ENCODE peak calls at places on chromosome 2, in seven cellular contexts. F is astrocyte of the spinal cord, D is Peyer's patch, A is IMR-90, X is fibroblast of pulmonary artery, I is fibroblast of the aortic adventitia, K is BJ. V is an unnamed sample.

GRCh38 chr2:61017003-61017555 is 441 bp upstream of the PEX13 start:
- DNase-seq in F (peak), D (peak), A (peak), X (peak), I (peak), K (no peak), V (peak)

GRCh38 chr2:204900910-204901309 is 355.6 kb downstream of the PARD3B start:
- DNase-seq in F (no peak), D (no peak), A (peak), X (peak), I (no peak), K (no peak), V (no peak)

GRCh38 chr2:224849264-224849663 is 133.1 kb upstream of the CCDC195 start:
- DNase-seq in F (no peak), D (no peak), A (no peak), X (peak), I (no peak), K (no peak), V (peak)

GRCh38 chr2:16018277-16019059 is 78.1 kb downstream of the MYCN start:
- DNase-seq in F (no peak), D (no peak), A (no peak), X (no peak), I (no peak), K (no peak), V (no peak)

GRCh38 chr2:54572262-54572635 is 116.1 kb downstream of the SPTBN1 start:
- DNase-seq in F (peak), D (no peak), A (peak), X (peak), I (peak), K (peak), V (peak)

GRCh38 chr2:13652531-13653313 is 936.0 kb downstream of the TRIB2 start:
- DNase-seq in F (peak), D (no peak), A (peak), X (peak), I (no peak), K (no peak), V (peak)

GRCh38 chr2:70381235-70381634 is 79.4 kb upstream of the FAM136A start:
- DNase-seq in F (no peak), D (no peak), A (peak), X (no peak), I (no peak), K (no peak), V (no peak)

GRCh38 chr2:2014251-2014761 is 270.0 kb upstream of the PXDN start:
- DNase-seq in F (peak), D (no peak), A (no peak), X (peak), I (peak), K (no peak), V (peak)

GRCh38 chr2:164875334-164876205 is 33.9 kb upstream of the COBLL1 start:
- DNase-seq in F (no peak), D (no peak), A (no peak), X (no peak), I (no peak), K (no peak), V (no peak)

GRCh38 chr2:157857881-157858280 is 18.2 kb downstream of the ACVR1 start:
- DNase-seq in F (peak), D (no peak), A (peak), X (no peak), I (peak), K (no peak), V (no peak)

GRCh38 chr2:127187081-127187775 is 32.9 kb downstream of the CYP27C1 start:
- DNase-seq in F (no peak), D (no peak), A (no peak), X (no peak), I (no peak), K (no peak), V (no peak)

GRCh38 chr2:69118609-69119008 is 105.6 kb downstream of the ANTXR1 start:
- DNase-seq in F (peak), D (no peak), A (peak), X (no peak), I (peak), K (no peak), V (peak)

GRCh38 chr2:222707689-222708273 is 36.3 kb downstream of the MOGAT1 start:
- DNase-seq in F (peak), D (no peak), A (peak), X (peak), I (peak), K (no peak), V (no peak)

GRCh38 chr2:187527262-187527661 is 27.0 kb downstream of the TFPI start:
- DNase-seq in F (peak), D (no peak), A (peak), X (peak), I (peak), K (peak), V (peak)

GRCh38 chr2:223585691-223586090 is 16.5 kb downstream of the SCG2 start:
- DNase-seq in F (peak), D (no peak), A (peak), X (peak), I (peak), K (no peak), V (peak)

GRCh38 chr2:127622561-127623387 is 23.2 kb upstream of the GPR17 start:
- DNase-seq in F (no peak), D (peak), A (no peak), X (no peak), I (no peak), K (no peak), V (no peak)

GRCh38 chr2:37472959-37473358 is 128.5 kb downstream of the QPCT start:
- DNase-seq in F (peak), D (no peak), A (peak), X (peak), I (peak), K (no peak), V (peak)

GRCh38 chr2:230737791-230738226 is 25.2 kb downstream of the CAB39 start:
- DNase-seq in F (no peak), D (no peak), A (no peak), X (peak), I (peak), K (no peak), V (no peak)

GRCh38 chr2:89844221-89844943 is 1152.9 kb downstream of the RPIA start:
- DNase-seq in F (no peak), D (peak), A (no peak), X (no peak), I (no peak), K (no peak), V (no peak)

GRCh38 chr2:89837962-89838625 is 1146.6 kb downstream of the RPIA start:
- DNase-seq in F (peak), D (no peak), A (no peak), X (peak), I (no peak), K (no peak), V (peak)

GRCh38 chr2:89845532-89845931 is 1154.1 kb downstream of the RPIA start:
- DNase-seq in F (no peak), D (no peak), A (no peak), X (no peak), I (no peak), K (no peak), V (no peak)

GRCh38 chr2:89841476-89841840 is 1150.0 kb downstream of the RPIA start:
- DNase-seq in F (no peak), D (no peak), A (no peak), X (no peak), I (no peak), K (no peak), V (no peak)

DNA sequence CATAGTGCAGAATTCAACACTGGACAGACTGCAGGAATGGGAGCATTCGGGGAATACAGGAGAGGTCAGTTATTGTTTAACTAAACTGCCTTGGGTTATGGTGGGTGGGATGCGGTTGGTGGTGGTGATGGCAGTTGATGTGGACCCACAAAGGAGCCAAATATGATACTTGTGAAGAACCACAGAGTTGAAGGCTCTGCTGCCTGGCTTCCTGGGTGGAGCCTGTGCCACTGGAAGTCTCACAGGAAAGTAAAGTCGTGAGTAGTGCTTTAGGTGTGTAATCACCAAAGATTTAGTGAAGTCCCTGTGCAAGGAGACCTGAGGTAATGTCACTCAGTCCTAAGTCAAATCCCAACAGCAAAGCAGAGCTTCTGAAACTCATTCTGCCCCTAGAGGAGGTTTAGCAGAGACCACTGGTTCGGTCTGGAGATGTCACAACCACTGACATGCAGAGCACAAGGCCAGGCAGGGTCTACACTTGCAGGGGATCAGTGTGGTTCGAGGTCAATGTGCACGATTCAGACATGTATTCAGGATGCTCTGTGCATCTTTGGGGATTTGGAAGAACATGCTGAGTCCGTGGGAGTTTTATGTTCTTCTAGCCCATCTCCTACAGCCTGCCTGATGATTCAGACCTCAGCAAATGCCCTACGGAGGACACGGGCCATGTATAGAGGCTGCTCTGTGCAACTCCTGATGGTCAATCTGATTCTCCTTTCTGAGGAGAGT is 1150.9 kb downstream of the RPIA start:
- DNase-seq in F (no peak), D (no peak), A (no peak), X (no peak), I (no peak), K (no peak), V (no peak)
- H3K4me3 ChIP-seq in F (no peak), D (no peak), A (no peak), X (no peak), I (no peak), K (no peak), V (no peak)

GRCh38 chr2:191165190-191165643 is 14.4 kb upstream of the STAT4 start:
- DNase-seq in F (peak), D (peak), A (peak), X (peak), I (peak), K (peak), V (peak)
- TF ChIP-seq CTCF in F (peak), D (peak), A (peak), X (peak), I (peak), K (peak), V (peak)

DNA sequence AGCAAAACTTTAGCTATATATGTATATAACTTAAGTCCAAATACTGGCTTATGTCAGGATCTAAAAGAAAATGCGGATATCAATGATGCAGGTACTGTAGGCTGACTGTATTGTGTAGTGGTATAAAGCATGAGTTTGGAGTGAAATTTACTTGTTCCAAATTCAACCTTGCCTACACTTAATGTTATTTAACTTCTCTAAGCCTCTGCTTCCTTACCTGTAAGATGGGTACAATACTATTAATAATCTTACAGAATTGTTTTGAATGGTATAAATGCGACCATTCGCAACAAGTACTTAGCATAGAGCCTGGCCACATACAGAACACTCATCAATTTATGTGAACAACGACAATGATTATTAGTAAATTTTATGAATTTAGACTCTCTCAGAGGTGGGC is 62.4 kb downstream of the SPRED2 start:
- DNase-seq in F (no peak), D (no peak), A (no peak), X (no peak), I (no peak), K (no peak), V (no peak)
- H3K4me3 ChIP-seq in F (no peak), D (no peak), A (no peak), X (no peak), I (no peak), K (no peak), V (no peak)

GRCh38 chr2:169089182-169089581 is 19.8 kb downstream of the DHRS9 start:
- DNase-seq in F (no peak), D (no peak), A (no peak), X (no peak), I (no peak), K (no peak), V (no peak)
- TF ChIP-seq CTCF in F (no peak), D (no peak), A (no peak), X (no peak), I (no peak), K (no peak), V (no peak)

DNA sequence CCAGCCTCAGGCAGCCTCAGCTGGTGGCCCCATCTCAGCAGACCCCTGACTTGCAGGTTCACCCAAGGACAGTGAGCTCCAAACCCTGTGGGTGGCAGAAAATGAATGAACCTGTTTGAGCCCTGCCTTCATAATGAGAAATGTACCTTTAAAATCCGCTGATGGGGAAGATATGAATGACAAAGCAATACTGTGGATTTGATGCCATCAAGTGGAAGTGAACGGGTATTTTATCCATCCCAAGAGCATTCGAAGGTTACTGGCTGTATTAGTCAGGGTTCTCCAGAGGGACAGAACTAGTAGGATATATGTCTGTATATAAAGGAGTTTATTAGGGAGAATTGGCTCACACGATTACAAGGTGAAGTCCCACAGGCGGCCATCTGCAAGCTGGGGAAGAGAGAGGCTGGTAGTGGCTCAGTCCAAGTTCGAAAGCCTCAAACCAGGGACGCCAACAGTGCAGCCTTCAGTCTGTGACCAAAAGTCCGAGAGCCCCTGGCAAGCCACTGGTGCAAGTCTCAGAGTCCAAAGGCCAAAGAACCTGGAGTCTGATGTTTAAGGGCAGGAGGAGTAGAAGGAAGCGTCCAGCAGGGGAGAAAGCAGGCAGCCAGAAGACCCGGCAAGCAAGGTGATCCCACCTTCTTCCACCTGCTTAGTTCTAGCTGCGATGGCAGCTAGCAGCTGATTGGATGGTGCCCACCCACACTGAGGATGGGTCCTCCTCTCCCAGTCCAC is 32.1 kb downstream of the TOGARAM2 start:
- DNase-seq in F (peak), D (no peak), A (peak), X (no peak), I (peak), K (no peak), V (peak)
- H3K4me3 ChIP-seq in F (no peak), D (no peak), A (no peak), X (no peak), I (no peak), K (no peak), V (no peak)

GRCh38 chr2:182301093-182301492 is 125.7 kb downstream of the PDE1A start:
- DNase-seq in F (peak), D (no peak), A (no peak), X (peak), I (peak), K (no peak), V (peak)
- TF ChIP-seq CTCF in F (no peak), D (no peak), A (peak), X (peak), I (no peak), K (no peak), V (peak)

DNA sequence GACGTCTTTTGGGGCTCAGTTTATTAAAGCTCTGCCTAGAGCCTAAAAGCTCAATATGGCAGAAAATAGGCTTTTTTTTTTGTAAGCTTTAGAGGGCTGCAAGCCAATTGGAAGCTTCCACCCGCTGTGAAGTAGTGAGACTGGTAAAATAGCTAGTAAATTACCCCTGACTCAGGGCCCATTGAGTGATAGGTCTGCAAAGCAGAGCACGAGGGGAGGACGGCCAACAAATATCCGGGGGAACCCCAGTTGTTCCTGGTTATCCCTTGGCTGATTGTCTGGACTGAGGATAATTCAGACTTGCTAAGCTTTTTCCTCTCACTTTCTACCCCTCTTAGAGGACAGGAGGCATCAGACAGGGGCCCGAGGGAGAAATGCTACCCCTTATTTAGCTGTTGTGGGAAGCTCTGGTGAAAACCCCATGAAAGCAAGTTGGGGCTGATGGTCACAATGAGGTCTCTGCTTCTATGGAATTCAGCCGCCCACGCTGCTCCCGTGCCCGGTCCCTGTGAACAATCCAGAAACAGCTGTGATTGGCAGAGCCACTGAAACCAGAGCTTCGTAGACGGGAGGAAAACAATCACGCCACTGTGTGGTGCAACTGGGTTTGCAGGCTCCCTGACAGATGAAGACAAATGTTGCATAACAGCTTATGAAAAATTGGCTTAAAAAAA is 141.9 kb upstream of the LGALSL start:
- DNase-seq in F (peak), D (peak), A (peak), X (peak), I (peak), K (peak), V (peak)
- H3K4me3 ChIP-seq in F (no peak), D (no peak), A (no peak), X (no peak), I (peak), K (no peak), V (peak)

GRCh38 chr2:64296150-64296500 is 151.9 kb upstream of the PELI1 start:
- DNase-seq in F (no peak), D (no peak), A (no peak), X (no peak), I (no peak), K (no peak), V (no peak)
- TF ChIP-seq CTCF in F (no peak), D (no peak), A (no peak), X (no peak), I (no peak), K (no peak), V (no peak)

DNA sequence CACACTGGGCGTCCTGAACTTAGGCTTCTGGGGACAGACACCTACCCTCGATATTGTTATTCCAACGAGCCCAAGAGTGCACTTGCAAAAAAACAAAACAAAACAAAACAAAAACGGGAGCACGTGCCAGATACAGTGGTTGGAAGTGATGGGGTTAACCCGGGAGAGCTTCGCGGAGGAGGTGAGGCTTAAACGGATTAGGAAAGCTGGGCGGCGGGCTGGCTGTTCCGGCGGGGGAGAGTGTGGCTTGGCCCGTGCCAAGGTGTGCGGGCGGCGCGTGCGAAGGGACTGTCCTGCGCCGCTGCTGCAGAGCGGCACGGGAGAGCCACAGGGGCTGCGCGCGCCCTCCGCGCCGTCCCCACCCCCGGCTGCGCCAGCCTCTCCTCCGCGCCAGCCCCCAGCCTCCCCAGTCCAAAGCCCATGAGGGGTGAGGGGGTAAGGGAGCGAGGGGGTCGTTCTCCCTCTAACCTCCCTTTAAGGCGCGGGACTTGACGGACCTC is 1.5 kb upstream of the SLC30A3 start:
- DNase-seq in F (no peak), D (no peak), A (no peak), X (no peak), I (no peak), K (no peak), V (no peak)
- H3K4me3 ChIP-seq in F (no peak), D (no peak), A (no peak), X (no peak), I (no peak), K (no peak), V (no peak)

GRCh38 chr2:30232801-30233130 is 1.4 kb downstream of the LBH start:
- DNase-seq in F (no peak), D (peak), A (no peak), X (peak), I (peak), K (no peak), V (no peak)

GRCh38 chr2:30234180-30234971 is 3.0 kb downstream of the LBH start:
- DNase-seq in F (peak), D (peak), A (peak), X (peak), I (peak), K (peak), V (peak)

GRCh38 chr2:30231726-30232026 is 342 bp downstream of the LBH start:
- DNase-seq in F (no peak), D (no peak), A (no peak), X (no peak), I (no peak), K (no peak), V (no peak)

GRCh38 chr2:30232027-30232800 is 880 bp downstream of the LBH start:
- DNase-seq in F (peak), D (peak), A (peak), X (no peak), I (peak), K (no peak), V (peak)

GRCh38 chr2:30233142-30233961 is 2.0 kb downstream of the LBH start:
- DNase-seq in F (no peak), D (no peak), A (no peak), X (no peak), I (peak), K (no peak), V (peak)
- TF ChIP-seq CTCF in F (no peak), D (no peak), A (no peak), X (no peak), I (no peak), K (no peak), V (peak)